ENCODE peak calls at places on chromosomes 7 and 10, in eight cellular contexts. A is substantia nigra; W is IMR-90; T is lower leg skin; N is left lobe of liver; S is H7; Z is upper lobe of right lung; I is CD8-positive, alpha-beta T cell. J is an unnamed sample.

GRCh38 chr7:148218603-148219002 is 372.0 kb upstream of the C7orf33 start:
- DNase-seq in A (no peak), W (no peak), T (no peak), N (no peak), S (no peak), Z (no peak), I (no peak), J (no peak)

GRCh38 chr10:80462277-80462985 is 8.3 kb downstream of the TSPAN14 start:
- DNase-seq in A (no peak), W (peak), T (no peak), N (no peak), S (no peak), Z (no peak), I (no peak), J (no peak)

GRCh38 chr7:158549834-158550700 is 37.6 kb downstream of the PTPRN2 start:
- DNase-seq in A (no peak), W (no peak), T (no peak), N (no peak), S (peak), Z (no peak), I (no peak), J (no peak)

GRCh38 chr10:119453313-119453712 is 89.2 kb downstream of the RGS10 start:
- DNase-seq in A (no peak), W (no peak), T (no peak), N (no peak), S (peak), Z (peak), I (no peak), J (no peak)

GRCh38 chr10:48291190-48291589 is 15.3 kb upstream of the MAPK8 start:
- DNase-seq in A (no peak), W (no peak), T (no peak), N (no peak), S (no peak), Z (no peak), I (no peak), J (no peak)

GRCh38 chr7:5691536-5692090 is 89.8 kb downstream of the RNF216 start:
- DNase-seq in A (no peak), W (no peak), T (no peak), N (no peak), S (no peak), Z (no peak), I (no peak), J (no peak)

GRCh38 chr7:24227068-24227467 is 56.9 kb upstream of the NPY start:
- DNase-seq in A (no peak), W (no peak), T (no peak), N (no peak), S (no peak), Z (no peak), I (no peak), J (no peak)

GRCh38 chr10:65194555-65194954 is 1673.4 kb downstream of the REEP3 start:
- DNase-seq in A (no peak), W (no peak), T (no peak), N (no peak), S (no peak), Z (no peak), I (no peak), J (no peak)

GRCh38 chr10:131862548-131862947 is 38.3 kb upstream of the PPP2R2D start:
- DNase-seq in A (no peak), W (no peak), T (no peak), N (no peak), S (no peak), Z (no peak), I (no peak), J (no peak)